ENCODE peak calls at places on chromosomes 6 and 20, in seven cellular contexts. N, R, Q, P, D, S and E are unnamed samples.

GRCh38 chr6:138814179-138814834 is 18.4 kb downstream of the ECT2L start:
- DNase-seq in S (peak; percentile 24), Q (no peak), D (no peak), N (no peak), P (no peak), R (no peak), E (no peak)

GRCh38 chr6:146287691-146288369 is 255.8 kb upstream of the RAB32 start:
- DNase-seq in R (peak; percentile 72), Q (peak; percentile 37), P (no peak), S (no peak), D (no peak), N (no peak), E (no peak)

GRCh38 chr20:10218536-10219451 is at the start of gene SNAP25:
- DNase-seq in N (peak; percentile 61), S (peak; percentile 47), P (peak; percentile 90), Q (peak; percentile 65), D (peak; percentile 26), R (peak; percentile 90), E (no peak)

GRCh38 chr6:166772518-166772917 is 145.5 kb upstream of the RPS6KA2 start:
- DNase-seq in P (no peak), R (no peak), N (no peak), Q (no peak), S (no peak), D (peak; percentile 29), E (peak; percentile 55)

GRCh38 chr20:37226889-37227288 is 34.7 kb downstream of the GHRH start:
- DNase-seq in Q (no peak), P (peak; percentile 21), S (no peak), R (peak; percentile 60), D (no peak), N (no peak), E (no peak)

GRCh38 chr6:146358341-146359046 is 185.1 kb upstream of the RAB32 start:
- DNase-seq in N (no peak), R (peak; percentile 75), S (peak; percentile 13), D (peak; percentile 48), P (no peak), Q (peak; percentile 83), E (peak; percentile 60)

GRCh38 chr6:47919875-47920274 is 138.0 kb downstream of the OPN5 start:
- DNase-seq in S (no peak), N (no peak), P (no peak), D (no peak), R (no peak), Q (no peak), E (no peak)

GRCh38 chr20:25274891-25275812 is 27.3 kb downstream of the PYGB start:
- DNase-seq in N (no peak), P (no peak), D (no peak), R (no peak), S (no peak), Q (no peak), E (no peak)

GRCh38 chr6:99521557-99522286 is 6.5 kb upstream of the USP45 start:
- DNase-seq in P (peak; percentile 75), N (peak; percentile 55), R (peak; percentile 64), Q (peak; percentile 80), D (no peak), S (peak; percentile 12), E (peak; percentile 73)

GRCh38 chr6:159572344-159573120 is 120.5 kb downstream of the SOD2 start:
- DNase-seq in R (no peak), P (no peak), N (no peak), S (no peak), Q (peak; percentile 2), D (no peak), E (no peak)

GRCh38 chr6:55825402-55826051 is 49.9 kb downstream of the BMP5 start:
- DNase-seq in N (no peak), R (peak; percentile 90), S (peak; percentile 83), D (peak; percentile 77), P (peak; percentile 78), Q (peak; percentile 82), E (no peak)

GRCh38 chr6:5590187-5590586 is 328.9 kb downstream of the FARS2 start:
- DNase-seq in P (no peak), D (no peak), R (no peak), S (no peak), Q (no peak), N (no peak), E (no peak)

GRCh38 chr6:6881438-6882267 is 226.1 kb upstream of the RREB1 start:
- DNase-seq in Q (no peak), P (no peak), S (no peak), N (no peak), R (peak; percentile 22), D (no peak), E (no peak)

GRCh38 chr6:166806962-166807757 is 149.2 kb downstream of the RNASET2 start:
- DNase-seq in Q (no peak), P (no peak), R (no peak), N (no peak), S (no peak), D (no peak), E (no peak)

GRCh38 chr6:132132420-132132819 is 181.2 kb upstream of the CCN2 start:
- DNase-seq in R (peak; percentile 84), N (no peak), D (no peak), S (no peak), P (peak; percentile 58), Q (peak; percentile 53), E (no peak)

GRCh38 chr6:169070506-169071176 is 183.0 kb downstream of the THBS2 start:
- DNase-seq in R (peak; percentile 100), Q (peak; percentile 100), N (no peak), S (peak; percentile 98), D (peak; percentile 93), P (peak; percentile 100), E (no peak)

GRCh38 chr20:49742948-49743347 is 29.3 kb upstream of the B4GALT5 start:
- DNase-seq in N (no peak), Q (no peak), R (no peak), D (no peak), S (no peak), P (no peak), E (no peak)

GRCh38 chr20:29079769-29080690 is 2177.4 kb upstream of the DEFB115 start:
- DNase-seq in Q (peak; percentile 50), R (peak; percentile 9), N (peak; percentile 78), S (no peak), D (no peak), P (no peak), E (no peak)

GRCh38 chr6:134422426-134423231 is 104.7 kb upstream of the SGK1 start:
- DNase-seq in D (peak; percentile 87), N (peak; percentile 12), Q (peak; percentile 97), R (peak; percentile 100), P (peak; percentile 100), S (peak; percentile 98), E (no peak)

GRCh38 chr20:32231847-32232246 is 24.2 kb downstream of the POFUT1 start:
- DNase-seq in Q (no peak), D (no peak), S (no peak), R (no peak), P (peak; percentile 61), N (no peak), E (no peak)

GRCh38 chr6:118558811-118559217 is 10.7 kb downstream of the PLN start:
- DNase-seq in S (no peak), D (no peak), P (no peak), Q (no peak), N (no peak), R (peak; percentile 47), E (no peak)
- H3K4me2 ChIP-seq in S (no peak overlapping the region), D (no peak overlapping the region), P (no peak overlapping the region), Q (peak overlapping the region; percentile 43), N (no peak overlapping the region), R (no peak overlapping the region), E (no peak overlapping the region)

GRCh38 chr20:23148721-23149570 is 62.8 kb upstream of the CD93 start:
- DNase-seq in S (no peak), Q (no peak), R (no peak), N (no peak), D (no peak), P (no peak), E (no peak)

GRCh38 chr20:23147964-23148720 is 62.0 kb upstream of the CD93 start:
- DNase-seq in S (peak; percentile 72), D (peak; percentile 94), Q (peak; percentile 93), N (peak; percentile 77), P (peak; percentile 90), R (peak; percentile 81), E (peak; percentile 76)

GRCh38 chr20:23146111-23146640 is 60.1 kb upstream of the CD93 start:
- DNase-seq in R (no peak), Q (peak; percentile 23), D (no peak), S (no peak), N (no peak), P (no peak), E (no peak)

GRCh38 chr20:23146857-23147256 is 60.7 kb upstream of the CD93 start:
- DNase-seq in S (no peak), Q (peak; percentile 6), N (no peak), D (no peak), P (no peak), R (peak; percentile 21), E (no peak)

GRCh38 chr20:23147647-23147963 is 61.5 kb upstream of the CD93 start:
- DNase-seq in P (no peak), Q (no peak), S (no peak), R (no peak), D (no peak), N (no peak), E (no peak)
- H3K9ac ChIP-seq in P (no peak overlapping the region), Q (peak overlapping the region; percentile 77), S (no peak overlapping the region), R (no peak overlapping the region), D (peak overlapping the region; percentile 92), N (peak overlapping the region; percentile 98), E (peak overlapping the region; percentile 43)

GRCh38 chr6:87426789-87427188 is 19.0 kb downstream of the CFAP206 start:
- DNase-seq in Q (no peak), D (no peak), S (no peak), P (no peak), N (no peak), R (no peak), E (no peak)
- H3K36me3 ChIP-seq in Q (no peaks in the 10 kb centered on the region), D (no peaks in the 10 kb centered on the region), S (no peaks in the 10 kb centered on the region), P (no peaks in the 10 kb centered on the region), N (no peaks in the 10 kb centered on the region), R (no peaks in the 10 kb centered on the region), E (no peaks in the 10 kb centered on the region)

GRCh38 chr6:129189266-129189665 is 306.3 kb downstream of the LAMA2 start:
- DNase-seq in R (no peak), Q (no peak), N (no peak), P (no peak), S (no peak), D (no peak), E (no peak)

GRCh38 chr6:129194441-129195021 is 311.6 kb downstream of the LAMA2 start:
- DNase-seq in P (no peak), N (no peak), R (no peak), S (no peak), Q (no peak), D (no peak), E (no peak)

GRCh38 chr6:129191275-129191674 is 308.3 kb downstream of the LAMA2 start:
- DNase-seq in P (no peak), R (no peak), N (no peak), D (no peak), S (no peak), Q (no peak), E (no peak)

GRCh38 chr6:129195666-129196065 is 312.7 kb downstream of the LAMA2 start:
- DNase-seq in R (no peak), S (no peak), P (no peak), Q (no peak), D (no peak), N (no peak), E (no peak)

DNA sequence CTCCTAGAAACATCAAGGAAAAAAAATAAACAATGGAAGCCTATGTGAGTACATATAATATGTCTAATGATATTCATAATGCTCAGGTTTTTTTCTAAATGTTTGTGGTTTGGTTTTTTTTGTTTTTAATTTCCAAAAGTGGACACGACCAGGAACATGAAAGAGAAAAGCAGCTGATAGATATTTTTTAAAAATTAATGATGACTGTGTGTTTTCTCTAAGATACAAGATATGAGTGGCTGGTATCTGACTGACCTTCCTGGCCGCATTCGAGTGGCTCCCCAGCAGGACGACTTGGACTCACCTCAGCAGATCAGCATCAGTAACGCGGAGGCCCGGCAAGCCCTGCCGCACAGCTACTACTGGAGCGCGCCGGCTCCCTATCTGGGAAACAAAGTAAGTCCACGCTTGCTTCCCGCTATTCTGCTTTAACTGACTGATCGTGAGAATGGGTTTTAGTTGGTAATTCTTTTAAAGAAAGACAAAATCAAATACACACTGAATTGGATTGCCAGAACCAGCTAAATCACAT is 309.6 kb downstream of the LAMA2 start:
- DNase-seq in D (no peak), Q (no peak), S (no peak), N (no peak), R (no peak), P (no peak), E (no peak)
- H3K4me2 ChIP-seq in D (no peak overlapping the region), Q (no peak overlapping the region), S (no peak overlapping the region), N (no peak overlapping the region), R (no peak overlapping the region), P (no peak overlapping the region), E (no peak overlapping the region)